ENCODE peak calls at places on chromosomes 16 and 17, in seven cellular contexts. W is iPS DF 6.9; U is neuronal stem cell; E is CD4-positive, alpha-beta memory T cell; M is CD8-positive, alpha-beta memory T cell; J is upper lobe of left lung; H is stomach. D is an unnamed sample.

GRCh38 chr17:50817142-50817751 is 18.1 kb upstream of the WFIKKN2 start:
- DNase-seq in W (no peak), U (no peak), E (peak; percentile 55), M (peak; percentile 63), J (peak; percentile 91), H (peak; percentile 68), D (peak; percentile 64)

GRCh38 chr17:82776454-82776853 is 24.6 kb downstream of the TBCD start:
- DNase-seq in W (no peak), U (no peak), E (no peak), M (no peak), J (no peak), H (no peak), D (no peak)

GRCh38 chr17:2854662-2855061 is 58.4 kb downstream of the RAP1GAP2 start:
- DNase-seq in W (no peak), U (no peak), E (no peak), M (no peak), J (no peak), H (peak; percentile 69), D (no peak)

GRCh38 chr16:12456355-12456754 is 347.3 kb downstream of the CPPED1 start:
- DNase-seq in W (no peak), U (no peak), E (no peak), M (no peak), J (no peak), H (no peak), D (no peak)

GRCh38 chr17:2892305-2892971 is 96.2 kb downstream of the RAP1GAP2 start:
- DNase-seq in W (no peak), U (no peak), E (no peak), M (no peak), J (no peak), H (peak; percentile 74), D (no peak)

GRCh38 chr17:78124081-78124835 is 4.3 kb downstream of the TMC6 start:
- DNase-seq in W (no peak), U (no peak), E (no peak), M (peak; percentile 54), J (peak; percentile 86), H (no peak), D (peak; percentile 28)

GRCh38 chr17:56902350-56902749 is 11.5 kb downstream of the TRIM25 start:
- DNase-seq in W (no peak), U (no peak), E (no peak), M (no peak), J (no peak), H (no peak), D (no peak)

GRCh38 chr17:29560306-29560705 is 6.5 kb downstream of the ABHD15 start:
- DNase-seq in W (no peak), U (no peak), E (no peak), M (no peak), J (no peak), H (no peak), D (no peak)

GRCh38 chr17:83055911-83056582 is 23.4 kb upstream of the METRNL start:
- DNase-seq in W (no peak), U (no peak), E (no peak), M (no peak), J (no peak), H (peak; percentile 21), D (no peak)

GRCh38 chr16:25747160-25747758 is 55.5 kb downstream of the HS3ST4 start:
- DNase-seq in W (peak; percentile 13), U (peak; percentile 56), E (no peak), M (no peak), J (no peak), H (no peak), D (no peak)

GRCh38 chr17:72982680-72983079 is 109.8 kb downstream of the SLC39A11 start:
- DNase-seq in W (no peak), U (no peak), E (no peak), M (no peak), J (no peak), H (no peak), D (no peak)

GRCh38 chr16:73066927-73067670 is 19.2 kb upstream of the ZFHX3 start:
- DNase-seq in W (no peak), U (no peak), E (no peak), M (no peak), J (peak; percentile 50), H (no peak), D (no peak)

GRCh38 chr17:40491486-40491885 is 9.9 kb downstream of the TNS4 start:
- DNase-seq in W (no peak), U (no peak), E (no peak), M (no peak), J (no peak), H (no peak), D (no peak)

GRCh38 chr16:70158261-70158939 is 15.2 kb upstream of the CLEC18C start:
- DNase-seq in W (no peak), U (no peak), E (no peak), M (peak; percentile 36), J (no peak), H (no peak), D (no peak)

GRCh38 chr17:35051183-35051578 is 12.3 kb downstream of the RFFL start:
- DNase-seq in W (no peak), U (no peak), E (peak; percentile 79), M (peak; percentile 65), J (no peak), H (no peak), D (no peak)

GRCh38 chr17:58788199-58788598 is 32.5 kb downstream of the PPM1E start:
- DNase-seq in W (no peak), U (no peak), E (no peak), M (no peak), J (no peak), H (no peak), D (no peak)

GRCh38 chr17:27667656-27668487 is 36.9 kb downstream of the LGALS9 start:
- DNase-seq in W (no peak), U (no peak), E (no peak), M (no peak), J (no peak), H (no peak), D (no peak)

GRCh38 chr17:74953129-74953687 is 17.5 kb downstream of the OTOP3 start:
- DNase-seq in W (no peak), U (no peak), E (no peak), M (no peak), J (no peak), H (no peak), D (no peak)

GRCh38 chr17:71412803-71413202 is 708.0 kb upstream of the SOX9 start:
- DNase-seq in W (no peak), U (no peak), E (no peak), M (no peak), J (no peak), H (no peak), D (no peak)

GRCh38 chr17:71407972-71408371 is 712.8 kb upstream of the SOX9 start:
- DNase-seq in W (no peak), U (no peak), E (no peak), M (no peak), J (no peak), H (no peak), D (no peak)

GRCh38 chr17:71413935-71414334 is 706.9 kb upstream of the SOX9 start:
- DNase-seq in W (no peak), U (no peak), E (no peak), M (no peak), J (no peak), H (no peak), D (no peak)

GRCh38 chr17:71409137-71409536 is 711.7 kb upstream of the SOX9 start:
- DNase-seq in W (no peak), U (no peak), E (no peak), M (no peak), J (no peak), H (no peak), D (no peak)

GRCh38 chr17:71409712-71410111 is 711.1 kb upstream of the SOX9 start:
- DNase-seq in W (no peak), U (no peak), E (no peak), M (no peak), J (no peak), H (no peak), D (no peak)
- H3K4me1 ChIP-seq in W (no peaks in the 10 kb centered on the region), U (no peaks in the 10 kb centered on the region), E (no peaks in the 10 kb centered on the region), M (no peaks in the 10 kb centered on the region), J (no peaks in the 10 kb centered on the region), H (no peaks in the 10 kb centered on the region), D (no peaks in the 10 kb centered on the region)

GRCh38 chr16:68087688-68088087 is 2.5 kb downstream of the NFATC3 start:
- DNase-seq in W (no peak), U (no peak), E (no peak), M (no peak), J (no peak), H (no peak), D (no peak)
- H3K4me3 ChIP-seq in W (no peak overlapping the region), U (no peak overlapping the region), E (no peak overlapping the region), M (peak overlapping the region; percentile 33), J (no peak overlapping the region), H (no peak overlapping the region), D (peak overlapping the region; percentile 42)

GRCh38 chr16:54928421-54929089 is 2.1 kb upstream of the IRX5 start:
- DNase-seq in W (no peak), U (peak; percentile 30), E (peak; percentile 24), M (no peak), J (peak; percentile 95), H (peak; percentile 77), D (peak; percentile 16)
- H3K27ac ChIP-seq in W (no peak overlapping the region), U (peak overlapping the region; percentile 91), E (no peak overlapping the region), M (no peak overlapping the region), J (peak overlapping the region; percentile 74), H (peak overlapping the region; percentile 97), D (no peak overlapping the region)

DNA sequence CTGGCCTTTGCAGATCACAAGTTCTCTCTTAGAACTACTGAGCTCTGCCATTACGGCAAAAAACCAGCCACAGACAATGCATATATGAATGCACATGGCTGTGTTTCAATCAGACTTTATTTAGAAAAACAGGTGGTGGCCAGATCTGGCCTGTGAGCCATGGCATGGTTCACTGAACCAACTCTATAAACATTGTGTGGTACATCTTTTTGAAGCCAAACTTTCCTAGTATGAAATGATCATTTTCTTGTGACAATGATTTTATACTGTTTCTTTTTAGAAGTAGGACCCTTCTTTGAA is 65.9 kb upstream of the AMZ2 start:
- DNase-seq in W (no peak), U (no peak), E (no peak), M (no peak), J (no peak), H (no peak), D (no peak)
- H3K4me1 ChIP-seq in W (no peaks in the 10 kb centered on the region), U (peaks cover 8% of the 10 kb centered on the region), E (peaks cover 59% of the 10 kb centered on the region), M (peaks cover 50% of the 10 kb centered on the region), J (no peaks in the 10 kb centered on the region), H (no peaks in the 10 kb centered on the region), D (peaks cover 38% of the 10 kb centered on the region)

DNA sequence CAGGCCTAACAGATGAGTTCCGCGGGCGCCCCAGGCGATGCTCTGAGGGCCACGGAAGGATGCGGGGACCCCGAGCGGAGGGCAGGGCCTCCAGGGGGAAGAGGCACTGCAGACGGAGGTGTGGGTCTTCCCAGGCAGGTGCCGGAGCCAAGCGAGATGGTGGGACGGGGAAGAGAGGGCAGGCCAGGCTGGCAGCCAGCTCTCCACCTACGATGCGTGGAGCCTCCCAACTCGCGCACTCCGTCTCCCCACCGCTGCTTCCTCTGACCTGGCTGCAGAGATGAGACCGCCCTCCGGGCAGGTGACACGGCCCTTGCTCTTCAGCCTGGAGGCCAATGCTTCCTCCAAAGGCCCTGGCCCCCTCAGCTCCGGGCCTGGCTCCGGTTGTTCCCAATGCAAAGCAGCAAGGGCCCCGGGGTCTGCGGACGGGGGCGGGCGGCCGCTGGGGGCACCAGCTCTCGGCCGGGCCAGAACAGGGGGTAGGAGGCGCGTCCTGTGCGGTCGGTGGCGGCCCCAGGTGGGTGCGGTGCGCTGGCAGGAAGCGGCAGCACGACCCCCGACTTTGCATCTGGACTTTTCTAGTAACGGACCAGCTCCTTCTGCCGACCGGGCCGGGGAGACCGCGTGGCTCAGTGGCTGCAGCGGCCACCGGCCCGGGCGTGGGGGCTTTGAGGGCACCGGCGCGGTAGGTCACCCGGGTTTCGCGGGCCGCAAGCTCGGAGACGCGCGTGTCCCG is 1.5 kb upstream of the SOX8 start:
- DNase-seq in W (no peak), U (no peak), E (no peak), M (no peak), J (no peak), H (no peak), D (no peak)
- H3K4me3 ChIP-seq in W (peak overlapping the region; percentile 48), U (peak overlapping the region; percentile 77), E (no peak overlapping the region), M (no peak overlapping the region), J (peak overlapping the region; percentile 60), H (peak overlapping the region; percentile 54), D (peak overlapping the region; percentile 47)

GRCh38 chr17:77118251-77118928 is 22.4 kb upstream of the SEC14L1 start:
- DNase-seq in W (no peak), U (no peak), E (no peak), M (no peak), J (no peak), H (no peak), D (no peak)
- H3K27ac ChIP-seq in W (no peak overlapping the region), U (no peak overlapping the region), E (no peak overlapping the region), M (no peak overlapping the region), J (peak overlapping the region; percentile 91), H (no peak overlapping the region), D (no peak overlapping the region)